ENCODE peak calls at places on chromosomes 16 and 17, in four cellular contexts. O, A, M and Y are unnamed samples.

GRCh38 chr16:49347476-49347875 is 26.1 kb upstream of the C16orf78 start:
- DNase-seq in O (no peak), A (no peak), M (no peak), Y (no peak)

GRCh38 chr16:89449726-89450335 is 40.5 kb downstream of the ANKRD11 start:
- DNase-seq in O (no peak), A (no peak), M (no peak), Y (no peak)

GRCh38 chr17:31269597-31269996 is 27.4 kb downstream of the OMG start:
- DNase-seq in O (peak), A (no peak), M (no peak), Y (no peak)

GRCh38 chr17:80213651-80213975 is 6.5 kb downstream of the SGSH start:
- DNase-seq in O (no peak), A (no peak), M (peak), Y (no peak)

GRCh38 chr17:79033741-79034501 is 10.0 kb downstream of the C1QTNF1 start:
- DNase-seq in O (no peak), A (peak), M (peak), Y (peak)

GRCh38 chr17:39027037-39027436 is 59.8 kb upstream of the FBXO47 start:
- DNase-seq in O (peak), A (peak), M (no peak), Y (peak)

GRCh38 chr17:78289802-78290363 is 58.5 kb downstream of the TMEM235 start:
- DNase-seq in O (peak), A (peak), M (peak), Y (peak)

GRCh38 chr17:76707985-76708807 is 2.6 kb downstream of the MXRA7 start:
- DNase-seq in O (peak), A (peak), M (no peak), Y (peak)

GRCh38 chr17:51734976-51735375 is 423.5 kb downstream of the CA10 start:
- DNase-seq in O (no peak), A (no peak), M (no peak), Y (no peak)

GRCh38 chr16:10911267-10911666 is 31.0 kb downstream of the DEXI start:
- DNase-seq in O (no peak), A (no peak), M (no peak), Y (no peak)
- TF ChIP-seq CTCF in O (no peak), A (no peak), M (no peak), Y (no peak)

DNA sequence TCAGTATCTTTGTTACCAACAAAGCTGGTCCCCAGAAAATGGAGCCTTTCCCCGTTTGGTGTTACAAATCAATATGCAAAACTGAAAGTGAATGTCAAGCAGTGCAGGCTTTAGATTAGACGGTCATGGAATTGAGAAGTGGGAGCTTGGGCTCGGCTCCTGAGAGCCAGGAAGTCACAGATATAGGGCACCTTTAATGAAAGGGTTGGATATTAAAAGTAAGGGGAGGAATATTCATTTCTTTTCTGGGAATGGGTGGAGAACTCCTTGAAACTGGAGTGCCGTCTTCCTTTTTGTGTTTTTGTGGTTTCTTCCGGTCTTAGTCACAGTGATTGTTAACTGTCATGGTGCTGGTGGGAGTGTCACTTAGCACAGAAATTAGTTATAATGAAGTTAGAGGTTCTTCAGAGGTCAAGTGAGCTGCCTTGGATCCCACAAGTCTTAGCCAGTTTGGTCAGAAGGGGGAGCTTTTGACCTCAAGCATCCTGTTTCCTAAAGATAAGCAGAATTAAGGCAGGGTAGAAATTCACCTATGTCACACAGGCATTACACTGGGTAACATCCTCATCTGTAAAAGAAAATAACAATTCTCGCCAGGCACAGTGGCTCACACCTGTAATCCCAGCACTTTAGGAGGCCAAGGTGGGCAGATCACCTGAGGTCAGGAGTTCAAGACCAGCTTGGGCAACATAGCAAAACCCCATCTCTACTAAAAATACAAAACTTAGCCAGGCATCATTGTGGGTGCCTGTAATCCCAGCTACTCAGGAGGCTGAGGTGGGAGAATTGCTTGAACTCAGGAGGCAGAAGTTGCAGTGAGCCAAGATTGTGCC is 9.6 kb upstream of the EIF1 start:
- DNase-seq in O (no peak), A (no peak), M (no peak), Y (no peak)
- TF ChIP-seq CTCF in O (no peak), A (peak), M (peak), Y (no peak)

GRCh38 chr17:73362697-73363096 is 50.9 kb upstream of the CDC42EP4 start:
- DNase-seq in O (no peak), A (no peak), M (no peak), Y (no peak)

GRCh38 chr17:73359987-73360410 is 48.2 kb upstream of the CDC42EP4 start:
- DNase-seq in O (no peak), A (peak), M (no peak), Y (no peak)

GRCh38 chr17:73359255-73359816 is 47.5 kb upstream of the CDC42EP4 start:
- DNase-seq in O (no peak), A (no peak), M (no peak), Y (no peak)

GRCh38 chr17:73358668-73359067 is 46.9 kb upstream of the CDC42EP4 start:
- DNase-seq in O (no peak), A (peak), M (no peak), Y (no peak)

GRCh38 chr17:73360961-73361761 is 49.4 kb upstream of the CDC42EP4 start:
- DNase-seq in O (peak), A (no peak), M (no peak), Y (no peak)
- TF ChIP-seq CTCF in O (no peak), A (no peak), M (no peak), Y (no peak)

DNA sequence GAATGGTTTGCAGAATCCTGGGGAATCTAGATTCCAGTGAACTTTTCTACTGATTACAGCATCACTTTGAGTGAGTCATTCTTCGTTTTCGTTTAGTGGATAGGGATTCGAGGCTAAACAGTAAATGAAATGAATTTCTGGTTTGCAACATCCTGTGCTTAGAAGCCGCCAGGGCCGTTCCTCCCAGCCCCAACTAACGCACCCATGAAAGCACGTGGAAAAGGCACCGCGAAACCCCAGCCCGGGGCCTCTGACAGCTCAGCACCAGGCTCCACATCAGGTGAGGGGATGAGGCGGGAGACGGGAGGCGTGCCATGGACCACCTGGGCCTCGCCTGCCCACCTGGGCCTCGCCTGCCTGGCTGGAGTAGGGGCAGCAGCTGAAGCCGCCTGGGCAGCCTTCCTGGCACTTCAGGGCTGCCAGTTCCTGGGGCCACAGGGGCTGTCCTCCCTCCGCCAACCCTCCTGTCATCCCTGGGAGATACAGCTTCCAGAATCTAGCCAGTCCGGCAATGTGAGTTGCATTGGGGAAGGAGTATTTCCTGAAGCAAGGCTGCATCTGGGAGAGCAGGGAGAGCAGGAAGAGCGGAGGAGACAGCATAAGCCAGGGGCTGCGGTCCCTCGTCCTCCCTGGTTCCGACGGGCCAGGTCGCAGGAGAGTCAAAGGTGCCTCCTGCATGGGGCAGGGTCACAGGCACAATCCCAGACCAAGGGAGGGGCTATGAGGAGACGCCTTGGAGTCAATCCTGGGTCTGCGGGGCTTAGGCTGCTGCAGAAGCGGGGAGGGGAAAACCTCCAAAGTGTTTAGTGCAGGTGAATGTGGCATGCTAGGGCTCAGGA is 78.4 kb downstream of the RPH3AL start:
- DNase-seq in O (no peak), A (no peak), M (peak), Y (no peak)
- TF ChIP-seq CTCF in O (no peak), A (no peak), M (no peak), Y (no peak)

DNA sequence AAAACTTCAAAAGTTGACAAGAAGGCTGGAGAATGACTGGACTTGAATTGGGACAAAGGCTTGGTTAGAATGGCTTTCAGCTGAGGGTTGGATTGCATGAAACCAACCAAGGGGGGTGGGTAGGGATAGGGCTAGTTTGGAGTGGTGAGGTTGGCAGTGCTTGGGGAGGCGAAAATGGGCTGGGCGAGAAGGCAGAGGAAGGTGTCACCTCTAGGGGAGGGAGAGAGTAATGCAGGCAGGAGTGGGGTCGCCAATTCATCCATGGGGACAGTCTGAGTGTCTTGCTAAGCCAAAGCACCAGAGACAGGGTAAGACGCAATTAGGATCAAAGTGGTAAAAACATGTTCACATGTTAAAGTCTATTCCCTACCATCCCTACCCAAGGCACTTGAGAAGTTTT is 6.2 kb upstream of the DNAH2 start:
- DNase-seq in O (no peak), A (no peak), M (no peak), Y (no peak)
- TF ChIP-seq CTCF in O (no peak), A (no peak), M (no peak), Y (peak)